ENCODE peak calls at places on chromosomes 4 and X, in five cellular contexts. X, S, D, J and G are unnamed samples.

GRCh38 chr4:151955721-151956340 is 195.0 kb upstream of the GATB start:
- DNase-seq in S (no peak), D (no peak), J (peak; percentile 54), X (no peak), G (no peak)

GRCh38 chr4:141395246-141395830 is 174.6 kb downstream of the ZNF330 start:
- DNase-seq in J (peak; percentile 37), D (no peak), X (no peak), S (no peak), G (no peak)

GRCh38 chr4:59553063-59553738 is 1646.9 kb upstream of the ADGRL3 start:
- DNase-seq in X (peak; percentile 48), D (peak; percentile 50), S (peak; percentile 37), J (no peak), G (no peak)

GRCh38 chrX:46255066-46255465 is 290.2 kb downstream of the ZNF674 start:
- DNase-seq in S (no peak), D (no peak), X (no peak), J (no peak), G (no peak)

GRCh38 chr4:3666263-3666662 is 99.9 kb upstream of the ADRA2C start:
- DNase-seq in D (no peak), X (no peak), S (no peak), J (no peak), G (no peak)

GRCh38 chr4:123952530-123953274 is 556.1 kb downstream of the SPRY1 start:
- DNase-seq in S (no peak), J (peak; percentile 47), D (no peak), X (no peak), G (no peak)

GRCh38 chr4:66178901-66179300 is 508.6 kb upstream of the EPHA5 start:
- DNase-seq in J (no peak), X (no peak), D (peak; percentile 25), S (peak; percentile 42), G (no peak)

GRCh38 chr4:102713096-102713495 is 47.7 kb downstream of the MANBA start:
- DNase-seq in S (peak; percentile 18), D (peak; percentile 31), J (peak; percentile 78), X (no peak), G (no peak)

GRCh38 chrX:53440101-53440500 is 5.9 kb upstream of the HSD17B10 start:
- DNase-seq in D (no peak), J (no peak), S (no peak), X (peak; percentile 90), G (peak; percentile 26)

GRCh38 chr4:11079171-11079570 is 349.5 kb downstream of the HS3ST1 start:
- DNase-seq in S (no peak), X (no peak), J (no peak), D (no peak), G (no peak)

GRCh38 chr4:10715696-10716095 is 31.1 kb upstream of the CLNK start:
- DNase-seq in J (peak; percentile 57), S (no peak), X (no peak), D (no peak), G (no peak)

GRCh38 chrX:110082156-110082555 is 79.2 kb downstream of the TMEM164 start:
- DNase-seq in D (peak; percentile 57), J (peak; percentile 93), S (peak; percentile 20), X (no peak), G (no peak)

GRCh38 chr4:15376145-15376544 is 51.7 kb upstream of the C1QTNF7 start:
- DNase-seq in J (no peak), S (no peak), D (no peak), X (no peak), G (no peak)

GRCh38 chr4:3045500-3045850 is 28.9 kb downstream of the HTT-AS start:
- DNase-seq in D (peak; percentile 48), X (no peak), J (peak; percentile 74), S (no peak), G (no peak)

GRCh38 chr4:153205028-153205648 is 895 bp downstream of the TRIM2 start:
- DNase-seq in D (no peak), S (no peak), X (no peak), J (no peak), G (no peak)

GRCh38 chr4:184755278-184755677 is 21.4 kb upstream of the CENPU start:
- DNase-seq in D (no peak), X (no peak), S (no peak), J (peak; percentile 63), G (no peak)

GRCh38 chrX:80808160-80808735 is 1.4 kb downstream of the BRWD3 start:
- DNase-seq in S (no peak), X (peak; percentile 75), D (peak; percentile 81), J (peak; percentile 67), G (peak; percentile 79)

GRCh38 chr4:61984260-61984909 is 784.3 kb downstream of the ADGRL3 start:
- DNase-seq in D (no peak), S (no peak), J (no peak), X (no peak), G (no peak)

GRCh38 chrX:123422875-123423274 is 238.8 kb downstream of the GRIA3 start:
- DNase-seq in S (no peak), J (peak; percentile 13), D (peak; percentile 31), X (peak; percentile 2), G (no peak)

GRCh38 chrX:11371106-11371505 is 77.9 kb downstream of the AMELX start:
- DNase-seq in D (no peak), X (no peak), J (no peak), S (no peak), G (no peak)

GRCh38 chr4:156778093-156778492 is 193.5 kb downstream of the PDGFC start:
- DNase-seq in J (peak; percentile 72), D (no peak), X (no peak), S (no peak), G (no peak)

GRCh38 chr4:144338834-144339233 is 198.3 kb upstream of the GYPA start:
- DNase-seq in J (no peak), D (no peak), S (no peak), X (no peak), G (no peak)

GRCh38 chr4:60913026-60913425 is 287.1 kb upstream of the ADGRL3 start:
- DNase-seq in J (no peak), S (no peak), X (no peak), D (no peak), G (no peak)